ENCODE peak calls at places on chromosomes 3 and 15, in six cellular contexts. E is GM20000, J is osteoblast, T is GM03348, S is Calu3, F is NCI-H345. H is an unnamed sample.

GRCh38 chr15:69346112-69346511 is 47.4 kb downstream of the PAQR5 start:
- DNase-seq in T (peak), E (no peak), F (no peak), J (no peak), S (no peak), H (peak)

GRCh38 chr3:59985643-59986200 is 935.9 kb upstream of the CFAP20DC start:
- DNase-seq in S (no peak), J (no peak), E (no peak), T (no peak), F (no peak), H (no peak)

GRCh38 chr3:163547045-163547692 is 1531.1 kb downstream of the SI start:
- DNase-seq in E (no peak), T (no peak), J (no peak), F (no peak), S (no peak), H (no peak)

GRCh38 chr15:74202461-74203401 is at the start of gene STRA6:
- DNase-seq in S (peak), J (peak), E (no peak), F (no peak), T (no peak), H (peak)

GRCh38 chr15:96390986-96391385 is 60.5 kb downstream of the NR2F2 start:
- DNase-seq in E (no peak), T (no peak), F (no peak), J (no peak), S (no peak), H (no peak)

GRCh38 chr15:29698030-29698701 is 124.1 kb downstream of the TJP1 start:
- DNase-seq in S (no peak), J (no peak), E (no peak), T (no peak), F (no peak), H (peak)

GRCh38 chr15:62850791-62851291 is 191.7 kb upstream of the TPM1 start:
- DNase-seq in F (no peak), T (peak), J (peak), E (no peak), S (peak), H (peak)

GRCh38 chr3:29283297-29283681 is 2.4 kb downstream of the RBMS3 start:
- DNase-seq in E (no peak), J (no peak), S (no peak), F (no peak), T (peak), H (no peak)

GRCh38 chr15:58566029-58566428 is 134.2 kb downstream of the LIPC start:
- DNase-seq in E (no peak), T (no peak), S (no peak), F (no peak), J (no peak), H (no peak)

GRCh38 chr3:13112521-13113345 is 39.5 kb upstream of the IQSEC1 start:
- DNase-seq in F (no peak), E (no peak), T (no peak), S (no peak), J (peak), H (no peak)

GRCh38 chr15:31402511-31403056 is 75.9 kb downstream of the KLF13 start:
- DNase-seq in T (no peak), S (no peak), E (peak), F (peak), J (peak), H (no peak)

GRCh38 chr3:192888121-192888520 is 29.5 kb downstream of the MB21D2 start:
- DNase-seq in E (no peak), J (no peak), F (no peak), T (no peak), S (no peak), H (peak)

GRCh38 chr3:155640098-155640497 is 104.8 kb downstream of the PLCH1 start:
- DNase-seq in E (no peak), T (no peak), F (no peak), S (no peak), J (no peak), H (no peak)

GRCh38 chr3:68067314-68067713 is 412.9 kb upstream of the SUCLG2 start:
- DNase-seq in T (no peak), S (no peak), F (no peak), E (no peak), J (no peak), H (no peak)

GRCh38 chr3:15204005-15204404 is 2.0 kb upstream of the CAPN7 start:
- DNase-seq in T (peak), S (no peak), J (no peak), F (no peak), E (no peak), H (peak)

GRCh38 chr3:34864011-34864410 is 775.3 kb upstream of the ARPP21 start:
- DNase-seq in J (no peak), S (no peak), T (no peak), F (no peak), E (no peak), H (no peak)

GRCh38 chr3:195095035-195095703 is 175.8 kb downstream of the XXYLT1 start:
- DNase-seq in E (peak), T (no peak), S (no peak), J (peak), F (no peak), H (no peak)

GRCh38 chr3:144031938-144032337 is 60.3 kb downstream of the DIPK2A start:
- DNase-seq in S (no peak), T (no peak), F (no peak), J (peak), E (no peak), H (no peak)

GRCh38 chr3:183548262-183548769 is 7.2 kb downstream of the KLHL6 start:
- DNase-seq in J (peak), T (peak), F (no peak), S (peak), E (no peak), H (peak)

GRCh38 chr15:67761343-67761742 is 64.0 kb upstream of the SKOR1 start:
- DNase-seq in S (no peak), F (peak), E (no peak), T (no peak), J (no peak), H (no peak)

GRCh38 chr3:78974181-78974770 is 793.5 kb downstream of the ROBO1 start:
- DNase-seq in E (no peak), F (no peak), J (no peak), S (no peak), T (peak), H (no peak)

GRCh38 chr15:101293122-101293521 is 1.9 kb downstream of the SNRPA1 start:
- DNase-seq in F (no peak), T (no peak), S (no peak), J (no peak), E (no peak), H (no peak)

GRCh38 chr3:164418426-164418825 is 659.9 kb downstream of the SI start:
- DNase-seq in J (no peak), E (no peak), S (no peak), F (peak), T (no peak), H (no peak)

GRCh38 chr15:100133981-100134711 is 207.6 kb downstream of the ADAMTS17 start:
- DNase-seq in J (no peak), E (no peak), F (no peak), S (no peak), T (no peak), H (no peak)

GRCh38 chr3:169945313-169945712 is 21.3 kb upstream of the SEC62 start:
- DNase-seq in E (peak), T (no peak), J (peak), S (no peak), F (no peak), H (no peak)

GRCh38 chr3:31377045-31377642 is 155.6 kb upstream of the STT3B start:
- DNase-seq in J (peak), T (peak), S (peak), F (no peak), E (no peak), H (peak)

GRCh38 chr15:41940441-41940857 is 31.9 kb downstream of the EHD4 start:
- DNase-seq in S (no peak), T (peak), J (peak), F (no peak), E (no peak), H (peak)

H was measured in HFFc6.